ENCODE peak calls at places on chromosomes 3 and 15, in nine cellular contexts. One of them, this sample, is unnamed.

GRCh38 chr3:48919215-48920138 is 835 bp downstream of the ARIH2 start:
- DNase-seq in Peyer's patch: no peak
- DNase-seq in stimulated activated CD8-positive, alpha-beta memory T cell treated with anti-CD3 and anti-CD28 coated beads, Interleukin-4, amount 100 ng/mL, for 4 hours: no peak
- DNase-seq in activated naive CD4-positive, alpha-beta T cell treated with anti-CD3 and anti-CD28 coated beads, Interleukin-2, amount 50 U/mL, for 72 hours: no peak
- DNase-seq in GM12892: peak; percentile 41
- DNase-seq in AG08395: peak; percentile 59
- DNase-seq in HAP-1: peak; percentile 60
- DNase-seq in BE2C: peak; percentile 45
- DNase-seq in activated CD8-positive, alpha-beta T cell treated with anti-CD3 and anti-CD28 coated beads, Interleukin-2, amount 10 ng/mL, durations not matched to agents 7 days and 5 days: peak; percentile 77
- DNase-seq in this sample: peak; percentile 68

GRCh38 chr3:183799471-183799870 is 25.9 kb downstream of the MAP6D1 start:
- DNase-seq in BE2C: no peak
- DNase-seq in activated naive CD4-positive, alpha-beta T cell treated with anti-CD3 and anti-CD28 coated beads, Interleukin-2, amount 50 U/mL, for 72 hours: no peak
- DNase-seq in Peyer's patch: no peak
- DNase-seq in GM12892: no peak
- DNase-seq in AG08395: no peak
- DNase-seq in activated CD8-positive, alpha-beta T cell treated with anti-CD3 and anti-CD28 coated beads, Interleukin-2, amount 10 ng/mL, durations not matched to agents 7 days and 5 days: no peak
- DNase-seq in stimulated activated CD8-positive, alpha-beta memory T cell treated with anti-CD3 and anti-CD28 coated beads, Interleukin-4, amount 100 ng/mL, for 4 hours: no peak
- DNase-seq in HAP-1: no peak
- DNase-seq in this sample: no peak

GRCh38 chr3:133928136-133928893 is 32.6 kb upstream of the RAB6B start:
- DNase-seq in BE2C: no peak
- DNase-seq in GM12892: no peak
- DNase-seq in Peyer's patch: no peak
- DNase-seq in stimulated activated CD8-positive, alpha-beta memory T cell treated with anti-CD3 and anti-CD28 coated beads, Interleukin-4, amount 100 ng/mL, for 4 hours: no peak
- DNase-seq in activated CD8-positive, alpha-beta T cell treated with anti-CD3 and anti-CD28 coated beads, Interleukin-2, amount 10 ng/mL, durations not matched to agents 7 days and 5 days: peak; percentile 17
- DNase-seq in HAP-1: no peak
- DNase-seq in AG08395: no peak
- DNase-seq in activated naive CD4-positive, alpha-beta T cell treated with anti-CD3 and anti-CD28 coated beads, Interleukin-2, amount 50 U/mL, for 72 hours: no peak
- DNase-seq in this sample: no peak

GRCh38 chr3:51734572-51734907 is 27.7 kb downstream of the GRM2 start:
- DNase-seq in AG08395: no peak
- DNase-seq in HAP-1: no peak
- DNase-seq in BE2C: no peak
- DNase-seq in activated naive CD4-positive, alpha-beta T cell treated with anti-CD3 and anti-CD28 coated beads, Interleukin-2, amount 50 U/mL, for 72 hours: no peak
- DNase-seq in Peyer's patch: no peak
- DNase-seq in stimulated activated CD8-positive, alpha-beta memory T cell treated with anti-CD3 and anti-CD28 coated beads, Interleukin-4, amount 100 ng/mL, for 4 hours: no peak
- DNase-seq in activated CD8-positive, alpha-beta T cell treated with anti-CD3 and anti-CD28 coated beads, Interleukin-2, amount 10 ng/mL, durations not matched to agents 7 days and 5 days: peak; percentile 70
- DNase-seq in GM12892: no peak
- DNase-seq in this sample: no peak

GRCh38 chr3:161415506-161416231 is 44.4 kb upstream of the SPTSSB start:
- DNase-seq in GM12892: no peak
- DNase-seq in stimulated activated CD8-positive, alpha-beta memory T cell treated with anti-CD3 and anti-CD28 coated beads, Interleukin-4, amount 100 ng/mL, for 4 hours: no peak
- DNase-seq in HAP-1: no peak
- DNase-seq in activated naive CD4-positive, alpha-beta T cell treated with anti-CD3 and anti-CD28 coated beads, Interleukin-2, amount 50 U/mL, for 72 hours: no peak
- DNase-seq in AG08395: peak; percentile 46
- DNase-seq in BE2C: peak; percentile 37
- DNase-seq in activated CD8-positive, alpha-beta T cell treated with anti-CD3 and anti-CD28 coated beads, Interleukin-2, amount 10 ng/mL, durations not matched to agents 7 days and 5 days: no peak
- DNase-seq in Peyer's patch: no peak
- DNase-seq in this sample: peak; percentile 34

GRCh38 chr15:45112143-45112591 is 1.8 kb downstream of the DUOX2 start:
- DNase-seq in BE2C: no peak
- DNase-seq in activated naive CD4-positive, alpha-beta T cell treated with anti-CD3 and anti-CD28 coated beads, Interleukin-2, amount 50 U/mL, for 72 hours: no peak
- DNase-seq in GM12892: no peak
- DNase-seq in AG08395: no peak
- DNase-seq in activated CD8-positive, alpha-beta T cell treated with anti-CD3 and anti-CD28 coated beads, Interleukin-2, amount 10 ng/mL, durations not matched to agents 7 days and 5 days: no peak
- DNase-seq in HAP-1: no peak
- DNase-seq in stimulated activated CD8-positive, alpha-beta memory T cell treated with anti-CD3 and anti-CD28 coated beads, Interleukin-4, amount 100 ng/mL, for 4 hours: no peak
- DNase-seq in Peyer's patch: no peak
- DNase-seq in this sample: no peak

GRCh38 chr3:48984648-48985047 is 5.4 kb upstream of the P4HTM start:
- DNase-seq in GM12892: no peak
- DNase-seq in stimulated activated CD8-positive, alpha-beta memory T cell treated with anti-CD3 and anti-CD28 coated beads, Interleukin-4, amount 100 ng/mL, for 4 hours: no peak
- DNase-seq in Peyer's patch: no peak
- DNase-seq in activated naive CD4-positive, alpha-beta T cell treated with anti-CD3 and anti-CD28 coated beads, Interleukin-2, amount 50 U/mL, for 72 hours: no peak
- DNase-seq in HAP-1: no peak
- DNase-seq in activated CD8-positive, alpha-beta T cell treated with anti-CD3 and anti-CD28 coated beads, Interleukin-2, amount 10 ng/mL, durations not matched to agents 7 days and 5 days: no peak
- DNase-seq in AG08395: no peak
- DNase-seq in BE2C: no peak
- DNase-seq in this sample: no peak

GRCh38 chr3:124928333-124929202 is 6.0 kb downstream of the MUC13 start:
- DNase-seq in BE2C: peak; percentile 74
- DNase-seq in GM12892: no peak
- DNase-seq in Peyer's patch: no peak
- DNase-seq in stimulated activated CD8-positive, alpha-beta memory T cell treated with anti-CD3 and anti-CD28 coated beads, Interleukin-4, amount 100 ng/mL, for 4 hours: peak; percentile 44
- DNase-seq in activated CD8-positive, alpha-beta T cell treated with anti-CD3 and anti-CD28 coated beads, Interleukin-2, amount 10 ng/mL, durations not matched to agents 7 days and 5 days: peak; percentile 78
- DNase-seq in AG08395: peak; percentile 50
- DNase-seq in HAP-1: peak; percentile 79
- DNase-seq in activated naive CD4-positive, alpha-beta T cell treated with anti-CD3 and anti-CD28 coated beads, Interleukin-2, amount 50 U/mL, for 72 hours: no peak
- DNase-seq in this sample: peak; percentile 36

GRCh38 chr3:50401973-50402372 is 42.7 kb upstream of the TMEM115 start:
- DNase-seq in stimulated activated CD8-positive, alpha-beta memory T cell treated with anti-CD3 and anti-CD28 coated beads, Interleukin-4, amount 100 ng/mL, for 4 hours: no peak
- DNase-seq in activated CD8-positive, alpha-beta T cell treated with anti-CD3 and anti-CD28 coated beads, Interleukin-2, amount 10 ng/mL, durations not matched to agents 7 days and 5 days: no peak
- DNase-seq in Peyer's patch: no peak
- DNase-seq in AG08395: no peak
- DNase-seq in activated naive CD4-positive, alpha-beta T cell treated with anti-CD3 and anti-CD28 coated beads, Interleukin-2, amount 50 U/mL, for 72 hours: no peak
- DNase-seq in HAP-1: no peak
- DNase-seq in GM12892: no peak
- DNase-seq in BE2C: no peak
- DNase-seq in this sample: no peak

GRCh38 chr3:193563429-193563828 is 8.7 kb upstream of the ATP13A4 start:
- DNase-seq in BE2C: no peak
- DNase-seq in stimulated activated CD8-positive, alpha-beta memory T cell treated with anti-CD3 and anti-CD28 coated beads, Interleukin-4, amount 100 ng/mL, for 4 hours: no peak
- DNase-seq in activated CD8-positive, alpha-beta T cell treated with anti-CD3 and anti-CD28 coated beads, Interleukin-2, amount 10 ng/mL, durations not matched to agents 7 days and 5 days: no peak
- DNase-seq in GM12892: no peak
- DNase-seq in activated naive CD4-positive, alpha-beta T cell treated with anti-CD3 and anti-CD28 coated beads, Interleukin-2, amount 50 U/mL, for 72 hours: no peak
- DNase-seq in HAP-1: no peak
- DNase-seq in Peyer's patch: no peak
- DNase-seq in AG08395: no peak
- DNase-seq in this sample: no peak

GRCh38 chr15:69462030-69462492 is 9.4 kb downstream of the RPLP1 start:
- DNase-seq in Peyer's patch: peak; percentile 71
- DNase-seq in stimulated activated CD8-positive, alpha-beta memory T cell treated with anti-CD3 and anti-CD28 coated beads, Interleukin-4, amount 100 ng/mL, for 4 hours: no peak
- DNase-seq in BE2C: no peak
- DNase-seq in activated CD8-positive, alpha-beta T cell treated with anti-CD3 and anti-CD28 coated beads, Interleukin-2, amount 10 ng/mL, durations not matched to agents 7 days and 5 days: no peak
- DNase-seq in AG08395: no peak
- DNase-seq in HAP-1: peak; percentile 45
- DNase-seq in GM12892: no peak
- DNase-seq in activated naive CD4-positive, alpha-beta T cell treated with anti-CD3 and anti-CD28 coated beads, Interleukin-2, amount 50 U/mL, for 72 hours: no peak
- DNase-seq in this sample: no peak

GRCh38 chr15:40130799-40131502 is 22.3 kb upstream of the BMF start:
- DNase-seq in Peyer's patch: no peak
- DNase-seq in BE2C: no peak
- DNase-seq in stimulated activated CD8-positive, alpha-beta memory T cell treated with anti-CD3 and anti-CD28 coated beads, Interleukin-4, amount 100 ng/mL, for 4 hours: no peak
- DNase-seq in GM12892: no peak
- DNase-seq in activated CD8-positive, alpha-beta T cell treated with anti-CD3 and anti-CD28 coated beads, Interleukin-2, amount 10 ng/mL, durations not matched to agents 7 days and 5 days: no peak
- DNase-seq in HAP-1: no peak
- DNase-seq in AG08395: no peak
- DNase-seq in activated naive CD4-positive, alpha-beta T cell treated with anti-CD3 and anti-CD28 coated beads, Interleukin-2, amount 50 U/mL, for 72 hours: no peak
- DNase-seq in this sample: no peak

GRCh38 chr3:145144361-145144760 is 1016.6 kb downstream of the PLOD2 start:
- DNase-seq in stimulated activated CD8-positive, alpha-beta memory T cell treated with anti-CD3 and anti-CD28 coated beads, Interleukin-4, amount 100 ng/mL, for 4 hours: no peak
- DNase-seq in AG08395: no peak
- DNase-seq in BE2C: no peak
- DNase-seq in Peyer's patch: no peak
- DNase-seq in HAP-1: peak; percentile 33
- DNase-seq in GM12892: no peak
- DNase-seq in activated CD8-positive, alpha-beta T cell treated with anti-CD3 and anti-CD28 coated beads, Interleukin-2, amount 10 ng/mL, durations not matched to agents 7 days and 5 days: no peak
- DNase-seq in activated naive CD4-positive, alpha-beta T cell treated with anti-CD3 and anti-CD28 coated beads, Interleukin-2, amount 50 U/mL, for 72 hours: no peak
- DNase-seq in this sample: no peak